ENCODE peak calls at places on chromosome 3, in seven cellular contexts. G, P, E, J, S, U and Q are unnamed samples.

GRCh38 chr3:14775011-14775410 is 43.8 kb upstream of the FGD5 start:
- DNase-seq in J (no peak), P (no peak), E (no peak), G (peak), U (peak), S (no peak), Q (no peak)

GRCh38 chr3:124034016-124034808 is 42.3 kb upstream of the ROPN1 start:
- DNase-seq in P (peak), U (peak), S (peak), J (peak), G (peak), E (peak), Q (no peak)

GRCh38 chr3:141246958-141247301 is 15.3 kb downstream of the PXYLP1 start:
- DNase-seq in S (no peak), G (no peak), J (no peak), U (no peak), E (no peak), P (no peak), Q (no peak)

GRCh38 chr3:19645093-19645492 is 288.9 kb downstream of the EFHB start:
- DNase-seq in E (peak), G (no peak), U (no peak), P (no peak), J (no peak), S (no peak), Q (no peak)

GRCh38 chr3:171615281-171615680 is 155.1 kb upstream of the TNIK start:
- DNase-seq in J (no peak), E (no peak), P (no peak), G (no peak), U (no peak), S (no peak), Q (no peak)

GRCh38 chr3:139198929-139199328 is 144.9 kb upstream of the MRPS22 start:
- DNase-seq in S (no peak), E (no peak), J (no peak), P (no peak), G (no peak), U (no peak), Q (no peak)

GRCh38 chr3:134373278-134373941 is 837 bp downstream of the AMOTL2 start:
- DNase-seq in J (no peak), S (no peak), P (no peak), E (no peak), G (peak), U (peak), Q (peak)

GRCh38 chr3:10226293-10226692 is 22.0 kb upstream of the TATDN2 start:
- DNase-seq in P (no peak), J (no peak), G (no peak), E (no peak), S (no peak), U (no peak), Q (no peak)